ENCODE peak calls at places on chromosome 15, in six cellular contexts. S, G, N, W, F and P are unnamed samples.

GRCh38 chr15:56886450-56886856 is 32.0 kb upstream of the TCF12 start:
- DNase-seq in F (no peak), N (no peak), W (peak), G (no peak), S (no peak), P (no peak)

GRCh38 chr15:91562698-91563097 is 290.8 kb upstream of the SLCO3A1 start:
- DNase-seq in G (no peak), W (no peak), F (no peak), S (no peak), N (no peak), P (no peak)

GRCh38 chr15:65758242-65758641 is 33.9 kb downstream of the DENND4A start:
- DNase-seq in G (no peak), W (no peak), S (no peak), N (no peak), F (no peak), P (no peak)

GRCh38 chr15:41689834-41690233 is 29.6 kb downstream of the MGA start:
- DNase-seq in W (no peak), F (no peak), S (no peak), G (no peak), N (peak), P (no peak)

GRCh38 chr15:42046597-42046996 is 25.8 kb upstream of the PLA2G4E start:
- DNase-seq in F (no peak), S (no peak), N (no peak), W (peak), G (no peak), P (no peak)

GRCh38 chr15:92906563-92907081 is 6.5 kb downstream of the CHD2 start:
- DNase-seq in G (no peak), W (no peak), S (no peak), F (no peak), N (no peak), P (no peak)

GRCh38 chr15:64687167-64688085 is 88.0 kb downstream of the RBPMS2 start:
- DNase-seq in N (no peak), S (no peak), F (no peak), G (no peak), W (no peak), P (no peak)

GRCh38 chr15:67373266-67373665 is 118.7 kb downstream of the IQCH start:
- DNase-seq in G (no peak), W (no peak), N (no peak), F (no peak), S (no peak), P (no peak)

GRCh38 chr15:25545017-25545416 is 106.2 kb upstream of the UBE3A start:
- DNase-seq in F (no peak), G (no peak), S (no peak), W (no peak), N (no peak), P (no peak)

GRCh38 chr15:52733078-52733477 is 53.9 kb upstream of the ATOSA start:
- DNase-seq in N (no peak), S (no peak), F (no peak), G (no peak), W (peak), P (no peak)

GRCh38 chr15:77026501-77027110 is 31.7 kb downstream of the PSTPIP1 start:
- DNase-seq in G (no peak), F (no peak), S (no peak), W (no peak), N (no peak), P (peak)

GRCh38 chr15:60945196-60945595 is 283.9 kb downstream of the RORA start:
- DNase-seq in W (no peak), N (no peak), F (no peak), G (no peak), S (no peak), P (no peak)

GRCh38 chr15:66999046-66999557 is 66.3 kb upstream of the SMAD3 start:
- DNase-seq in W (no peak), S (no peak), F (no peak), G (no peak), N (no peak), P (no peak)

GRCh38 chr15:45168286-45168685 is 19.5 kb downstream of the SHF start:
- DNase-seq in F (no peak), G (no peak), W (no peak), S (no peak), N (no peak), P (no peak)

GRCh38 chr15:29471306-29471705 is 201.7 kb upstream of the NSMCE3 start:
- DNase-seq in W (no peak), N (no peak), G (no peak), S (no peak), F (no peak), P (no peak)

GRCh38 chr15:69855601-69856000 is 242.1 kb downstream of the TLE3 start:
- DNase-seq in W (no peak), S (no peak), G (no peak), N (no peak), F (no peak), P (no peak)

GRCh38 chr15:99084965-99085364 is 19.9 kb upstream of the SYNM start:
- DNase-seq in F (no peak), G (no peak), S (no peak), W (no peak), N (no peak), P (no peak)

GRCh38 chr15:101025116-101025885 is 106.1 kb downstream of the LRRK1 start:
- DNase-seq in N (no peak), F (no peak), S (no peak), W (no peak), G (no peak), P (no peak)

GRCh38 chr15:101023501-101024110 is 104.4 kb downstream of the LRRK1 start:
- DNase-seq in F (no peak), S (no peak), G (no peak), W (no peak), N (no peak), P (no peak)

GRCh38 chr15:101025896-101026631 is 106.9 kb downstream of the LRRK1 start:
- DNase-seq in G (no peak), N (no peak), S (no peak), W (no peak), F (no peak), P (no peak)

GRCh38 chr15:101024111-101024695 is 105.0 kb downstream of the LRRK1 start:
- DNase-seq in W (no peak), F (no peak), G (no peak), N (no peak), S (no peak), P (no peak)

GRCh38 chr15:101024709-101025108 is 105.6 kb downstream of the LRRK1 start:
- DNase-seq in S (no peak), W (no peak), F (no peak), G (no peak), N (no peak), P (no peak)
- TF ChIP-seq TAF1 in S (no peak), W (no peak), F (no peak), G (no peak), N (no peak), P (no peak)

GRCh38 chr15:33019354-33019981 is 175.0 kb downstream of the FMN1 start:
- DNase-seq in G (no peak), W (no peak), S (no peak), N (no peak), F (no peak), P (no peak)

GRCh38 chr15:33013827-33014445 is 180.6 kb downstream of the FMN1 start:
- DNase-seq in F (no peak), G (no peak), W (no peak), N (no peak), S (no peak), P (no peak)

GRCh38 chr15:33021806-33022389 is 172.6 kb downstream of the FMN1 start:
- DNase-seq in W (peak), S (no peak), N (peak), F (peak), G (no peak), P (peak)

GRCh38 chr15:33011976-33012375 is 182.5 kb downstream of the FMN1 start:
- DNase-seq in G (no peak), N (no peak), S (no peak), W (no peak), F (no peak), P (no peak)

DNA sequence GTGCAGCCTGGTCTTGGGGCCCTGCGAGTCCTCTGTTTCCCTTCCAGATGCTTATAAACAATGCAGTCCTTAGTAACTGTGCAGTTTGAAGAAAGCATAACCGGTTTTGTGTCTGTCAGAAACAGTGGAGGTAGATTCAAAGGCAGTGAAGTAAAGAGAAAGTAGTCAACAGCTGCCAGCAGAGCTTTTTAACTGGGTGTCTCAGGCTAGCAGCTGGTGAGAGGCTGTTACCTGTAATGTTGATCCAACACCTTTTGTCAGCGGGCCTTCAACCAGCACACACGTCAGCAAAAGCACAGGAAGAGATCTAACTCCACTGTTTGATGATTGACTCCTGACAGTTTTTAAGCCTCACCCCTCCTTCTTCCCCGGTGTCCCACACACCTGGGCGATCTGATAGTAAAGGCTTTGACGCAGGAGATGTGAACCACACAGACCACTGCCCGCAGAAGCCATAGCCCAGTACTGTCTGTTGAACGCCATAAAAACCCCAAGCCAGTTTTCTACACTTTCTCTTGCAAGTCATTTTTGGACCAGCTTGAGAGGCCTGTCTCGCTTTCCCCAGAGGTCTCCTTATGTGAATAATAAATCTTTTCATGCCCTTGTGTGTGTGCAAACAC is 178.0 kb downstream of the FMN1 start:
- DNase-seq in G (no peak), W (no peak), N (no peak), S (no peak), F (no peak), P (no peak)
- TF ChIP-seq POLR2AphosphoS5 in G (no peak), W (no peak), N (no peak), S (no peak), F (no peak), P (no peak)

GRCh38 chr15:78508272-78508671 is 895 bp downstream of the HYKK start:
- DNase-seq in S (no peak), N (no peak), G (no peak), F (no peak), W (peak), P (no peak)
- TF ChIP-seq POLR2A in S (no peak), N (no peak), G (no peak), F (no peak), W (no peak), P (no peak)

DNA sequence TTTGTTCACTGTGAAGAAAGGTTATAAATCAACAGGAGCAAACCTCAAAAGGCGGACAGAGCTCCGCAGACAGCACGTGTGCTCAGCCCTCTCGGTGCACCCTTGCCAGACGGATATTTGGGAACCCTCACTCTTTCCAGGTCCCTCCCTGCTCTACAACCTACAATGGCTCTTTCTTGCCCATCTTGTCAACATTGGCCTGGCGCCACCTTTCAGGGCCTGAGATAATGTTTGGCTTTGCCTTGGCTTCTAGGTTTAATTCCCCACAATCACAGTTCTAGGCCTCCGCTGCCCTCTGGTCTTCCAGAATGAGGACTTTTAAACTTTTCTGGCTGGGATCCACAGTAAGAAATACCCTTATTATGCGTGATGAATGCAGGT is 21.9 kb downstream of the THSD4 start:
- DNase-seq in N (no peak), W (no peak), G (no peak), S (no peak), F (no peak), P (no peak)
- TF ChIP-seq TAF1 in N (no peak), W (no peak), G (no peak), S (no peak), F (no peak), P (no peak)